ENCODE peak calls at places on chromosomes 13 and 19, in nine cellular contexts. K is activated T-helper 1 cell treated with anti-CD3 and anti-CD28 coated beads, Interleukin-2, amount 50 U/mL, for 16 hours; T is foreskin fibroblast; F is cardiac muscle cell; P is hypothalamus; X is SK-N-DZ; B is T-helper 9 cell; Y is dorsolateral prefrontal cortex; U is IMR-90. S is an unnamed sample.

GRCh38 chr13:108533842-108534241 is 95.6 kb upstream of the MYO16 start:
- DNase-seq in T (no peak), P (no peak), K (no peak), Y (no peak), U (no peak), X (no peak), B (no peak), F (no peak), S (no peak)

GRCh38 chr13:57644106-57644505 is 12.6 kb downstream of the PCDH17 start:
- DNase-seq in P (no peak), F (no peak), Y (no peak), T (no peak), U (no peak), K (no peak), X (no peak), B (no peak), S (no peak)

GRCh38 chr19:51647318-51647717 is 693 bp upstream of the SIGLEC14 start:
- DNase-seq in T (no peak), B (no peak), U (no peak), X (no peak), K (no peak), Y (no peak), P (no peak), F (no peak), S (no peak)

GRCh38 chr19:23991170-23991569 is 76.5 kb downstream of the ZNF726 start:
- DNase-seq in P (no peak), X (no peak), K (no peak), U (no peak), Y (no peak), B (no peak), F (peak), T (no peak), S (no peak)

GRCh38 chr13:112986470-112986869 is 17.5 kb downstream of the MCF2L start:
- DNase-seq in B (no peak), X (no peak), U (no peak), T (no peak), F (no peak), P (no peak), K (no peak), Y (no peak), S (no peak)

GRCh38 chr13:19794552-19795143 is 11.9 kb upstream of the PSPC1 start:
- DNase-seq in U (no peak), B (no peak), P (no peak), Y (no peak), X (no peak), K (no peak), T (no peak), F (no peak), S (no peak)

GRCh38 chr13:44040070-44040753 is 160.5 kb downstream of the LACC1 start:
- DNase-seq in P (no peak), K (no peak), Y (no peak), B (no peak), F (peak), U (peak), X (no peak), T (peak), S (no peak)

GRCh38 chr19:51240866-51241265 is 10.0 kb upstream of the SIGLECL1 start:
- DNase-seq in X (no peak), B (no peak), U (no peak), T (no peak), P (no peak), Y (no peak), F (no peak), K (no peak), S (no peak)

GRCh38 chr19:3459322-3459881 is 20.9 kb downstream of the SMIM24 start:
- DNase-seq in T (peak), B (no peak), K (no peak), Y (no peak), X (no peak), F (peak), P (peak), U (peak), S (no peak)

GRCh38 chr19:14114854-14115253 is 2.7 kb downstream of the PRKACA start:
- DNase-seq in K (peak), T (peak), X (no peak), Y (no peak), P (peak), U (no peak), F (peak), B (peak), S (no peak)

GRCh38 chr13:92530364-92530763 is 696.2 kb upstream of the GPC6 start:
- DNase-seq in B (no peak), X (no peak), U (peak), T (no peak), P (no peak), Y (no peak), F (peak), K (no peak), S (no peak)

GRCh38 chr13:59111711-59112110 is 1052.0 kb downstream of the DIAPH3 start:
- DNase-seq in Y (no peak), P (no peak), F (peak), K (no peak), B (no peak), X (peak), T (peak), U (peak), S (no peak)

GRCh38 chr19:18995804-18996241 is 37.5 kb downstream of the SUGP2 start:
- DNase-seq in P (peak), Y (peak), F (peak), K (no peak), B (no peak), T (peak), X (peak), U (peak), S (no peak)

GRCh38 chr13:36089130-36089529 is 42.1 kb downstream of the DCLK1 start:
- DNase-seq in B (no peak), U (no peak), F (peak), P (no peak), T (peak), K (no peak), Y (no peak), X (no peak), S (no peak)

GRCh38 chr19:14103310-14103709 is 12.8 kb upstream of the SAMD1 start:
- DNase-seq in U (no peak), T (no peak), B (no peak), X (no peak), K (no peak), Y (no peak), F (no peak), P (no peak), S (no peak)

GRCh38 chr19:29271341-29271740 is 58.4 kb upstream of the UQCRFS1 start:
- DNase-seq in B (no peak), F (no peak), U (no peak), Y (no peak), K (no peak), P (no peak), X (no peak), T (no peak), S (no peak)

GRCh38 chr19:384801-385169 is 24.2 kb downstream of the C2CD4C start:
- DNase-seq in K (no peak), P (no peak), F (no peak), U (no peak), Y (peak), T (no peak), X (peak), B (no peak), S (no peak)

GRCh38 chr19:10960314-10961072 is at the start of gene SMARCA4:
- DNase-seq in K (peak), F (peak), Y (peak), X (peak), U (peak), T (peak), B (peak), P (peak), S (peak)

GRCh38 chr13:67574320-67575233 is 344.4 kb upstream of the PCDH9 start:
- DNase-seq in K (no peak), Y (no peak), X (no peak), B (no peak), U (peak), T (peak), F (no peak), P (no peak), S (no peak)